ENCODE peak calls at places on chromosomes 13 and 19, in eight cellular contexts. Q is DMS153; C is CD8-positive, alpha-beta T cell; D is psoas muscle; U is fibroblast of pulmonary artery; L is stimulated activated CD4-positive, alpha-beta T cell treated with anti-CD3 and anti-CD28 coated beads, Interleukin-2, amount 100 ng/mL, for 48 hours; A is activated naive CD4-positive, alpha-beta T cell treated with anti-CD3 and anti-CD28 coated beads for 36 hours; M is activated CD4-positive, CD25-positive, alpha-beta regulatory T cell. F is an unnamed sample.

GRCh38 chr13:41696163-41697003 is 239.0 kb downstream of the RGCC start:
- DNase-seq in U (peak; percentile 76), D (no peak), A (no peak), C (no peak), L (no peak), M (no peak), Q (no peak), F (no peak)

GRCh38 chr13:52003551-52003950 is 7.7 kb downstream of the ATP7B start:
- DNase-seq in Q (no peak), U (no peak), A (no peak), D (no peak), L (no peak), C (no peak), M (no peak), F (no peak)

GRCh38 chr13:32905063-32905863 is 111.0 kb upstream of the KL start:
- DNase-seq in L (no peak), Q (no peak), C (no peak), U (no peak), M (no peak), D (no peak), A (peak; percentile 54), F (no peak)

GRCh38 chr19:50739132-50739746 is 16.1 kb downstream of the CLEC11A start:
- DNase-seq in C (no peak), A (no peak), Q (no peak), L (no peak), M (no peak), D (no peak), U (no peak), F (no peak)

GRCh38 chr13:34816118-34816517 is 126.0 kb upstream of the NBEA start:
- DNase-seq in M (no peak), U (no peak), A (no peak), D (no peak), L (no peak), Q (no peak), C (no peak), F (no peak)

GRCh38 chr19:4524808-4525562 is 6.7 kb upstream of the PLIN4 start:
- DNase-seq in A (peak; percentile 84), D (peak; percentile 83), U (peak; percentile 58), L (peak; percentile 68), M (peak; percentile 54), Q (peak; percentile 16), C (peak; percentile 75), F (peak; percentile 81)

GRCh38 chr19:7657047-7657779 is 11.6 kb upstream of the RETN start:
- DNase-seq in A (peak; percentile 59), D (no peak), U (no peak), L (no peak), C (no peak), Q (no peak), M (no peak), F (no peak)

GRCh38 chr13:93766719-93767118 is 540.1 kb downstream of the GPC6 start:
- DNase-seq in M (no peak), C (no peak), A (no peak), Q (no peak), U (no peak), D (no peak), L (no peak), F (no peak)

GRCh38 chr19:52735734-52736133 is 890 bp upstream of the ZNF611 start:
- DNase-seq in D (peak; percentile 78), C (no peak), U (peak; percentile 20), A (peak; percentile 36), L (no peak), M (no peak), Q (peak; percentile 79), F (no peak)

GRCh38 chr19:55642153-55643002 is 1.1 kb upstream of the ZNF581 start:
- DNase-seq in Q (no peak), M (no peak), L (peak; percentile 30), A (peak; percentile 47), C (peak; percentile 70), D (no peak), U (no peak), F (no peak)

GRCh38 chr13:48978942-48979601 is 3.4 kb downstream of the FNDC3A start:
- DNase-seq in U (peak; percentile 45), L (no peak), A (no peak), Q (no peak), M (no peak), D (no peak), C (no peak), F (no peak)

GRCh38 chr19:13864513-13865242 is 12.3 kb upstream of the NANOS3 start:
- DNase-seq in L (no peak), M (no peak), U (no peak), A (no peak), Q (no peak), C (no peak), D (peak; percentile 42), F (no peak)

GRCh38 chr13:42047561-42048322 is 706 bp upstream of the DGKH start:
- DNase-seq in D (peak; percentile 57), Q (peak; percentile 26), A (peak; percentile 64), L (no peak), C (peak; percentile 54), U (peak; percentile 74), M (no peak), F (peak; percentile 32)

GRCh38 chr19:6737873-6738725 is 719 bp upstream of the GPR108 start:
- DNase-seq in U (peak; percentile 88), M (peak; percentile 52), Q (peak; percentile 80), C (peak; percentile 84), D (peak; percentile 96), L (peak; percentile 68), A (peak; percentile 93), F (peak; percentile 69)

GRCh38 chr19:33256266-33256665 is 30.6 kb upstream of the SLC7A10 start:
- DNase-seq in A (no peak), L (no peak), U (no peak), Q (no peak), D (no peak), M (no peak), C (no peak), F (no peak)

GRCh38 chr13:36366023-36366422 is 19.8 kb upstream of the SPART start:
- DNase-seq in Q (no peak), A (no peak), U (no peak), M (no peak), L (no peak), D (no peak), C (no peak), F (no peak)

GRCh38 chr13:44779085-44779484 is 203.0 kb upstream of the TSC22D1 start:
- DNase-seq in A (no peak), C (no peak), Q (no peak), M (no peak), L (no peak), D (no peak), U (no peak), F (no peak)

GRCh38 chr13:24351423-24351822 is 42.0 kb downstream of the C1QTNF9 start:
- DNase-seq in D (no peak), C (no peak), M (no peak), Q (no peak), U (no peak), A (no peak), L (no peak), F (no peak)

GRCh38 chr19:801861-802496 is 4.7 kb downstream of the PTBP1 start:
- DNase-seq in U (peak; percentile 69), C (no peak), L (no peak), A (no peak), D (peak; percentile 72), Q (no peak), M (no peak), F (no peak)

GRCh38 chr19:1407662-1408299 is 395 bp downstream of the DAZAP1 start:
- DNase-seq in D (peak; percentile 77), L (peak; percentile 39), Q (no peak), U (no peak), M (peak; percentile 54), C (peak; percentile 69), A (peak; percentile 31), F (no peak)

GRCh38 chr13:110131424-110131823 is 175.5 kb downstream of the COL4A1 start:
- DNase-seq in C (no peak), Q (no peak), A (no peak), U (no peak), L (no peak), M (no peak), D (no peak), F (no peak)

GRCh38 chr13:39417643-39418042 is 185.3 kb downstream of the LHFPL6 start:
- DNase-seq in A (no peak), M (no peak), U (peak; percentile 72), D (no peak), Q (no peak), C (no peak), L (no peak), F (no peak)

GRCh38 chr13:113448885-113449692 is 4.2 kb downstream of the ADPRHL1 start:
- DNase-seq in Q (peak; percentile 97), U (no peak), A (peak; percentile 76), D (peak; percentile 67), M (peak; percentile 55), C (peak; percentile 66), L (peak; percentile 44), F (no peak)

GRCh38 chr13:27861165-27861564 is 58.6 kb upstream of the PDX1 start:
- DNase-seq in Q (no peak), A (no peak), M (no peak), U (no peak), D (no peak), C (no peak), L (no peak), F (no peak)

GRCh38 chr19:39083983-39084731 is at the start of gene ACP7:
- DNase-seq in U (no peak), C (peak; percentile 65), Q (no peak), D (no peak), L (no peak), M (peak; percentile 8), A (peak; percentile 23), F (no peak)

GRCh38 chr19:58166708-58167280 is 16.1 kb upstream of the ZNF274 start:
- DNase-seq in U (no peak), Q (no peak), A (no peak), D (no peak), M (no peak), C (no peak), L (no peak), F (no peak)

GRCh38 chr19:29805026-29805925 is 6.5 kb upstream of the CCNE1 start:
- DNase-seq in Q (no peak), C (no peak), L (no peak), U (no peak), D (peak; percentile 38), A (no peak), M (no peak), F (no peak)

GRCh38 chr13:111599791-111600190 is 279.3 kb downstream of the TEX29 start:
- DNase-seq in D (no peak), Q (no peak), U (no peak), L (no peak), A (no peak), C (no peak), M (no peak), F (no peak)

GRCh38 chr13:99087954-99088491 is 110.2 kb upstream of the DOCK9 start:
- DNase-seq in D (no peak), C (peak; percentile 62), L (peak; percentile 15), U (no peak), Q (peak; percentile 47), M (peak; percentile 18), A (peak; percentile 58), F (no peak)

F was measured in GM19239.